ENCODE peak calls at places on chromosomes 13 and 19, in four cellular contexts. S is tibial nerve, D is Caco-2, N is astrocyte. G is an unnamed sample.

GRCh38 chr13:51230473-51231105 is 8.4 kb downstream of the FAM124A start:
- DNase-seq in S (peak), D (no peak), N (peak), G (peak)

GRCh38 chr19:54420383-54421168 is 5.3 kb downstream of the TTYH1 start:
- DNase-seq in S (peak), D (peak), N (no peak), G (no peak)

GRCh38 chr19:14147797-14148605 is 11.6 kb upstream of the ASF1B start:
- DNase-seq in S (peak), D (peak), N (peak), G (peak)

GRCh38 chr19:41330476-41330875 is 20.5 kb downstream of the CCDC97 start:
- DNase-seq in S (no peak), D (no peak), N (no peak), G (no peak)

GRCh38 chr19:10637894-10638293 is 12.5 kb downstream of the SLC44A2 start:
- DNase-seq in S (no peak), D (no peak), N (no peak), G (no peak)

GRCh38 chr19:51246153-51246552 is 4.7 kb upstream of the SIGLECL1 start:
- DNase-seq in S (no peak), D (no peak), N (no peak), G (peak)

GRCh38 chr13:91714726-91715334 is 316.4 kb downstream of the GPC5 start:
- DNase-seq in S (no peak), D (no peak), N (no peak), G (no peak)

GRCh38 chr19:14363203-14364097 is 17.8 kb upstream of the ADGRE5 start:
- DNase-seq in S (no peak), D (peak), N (peak), G (peak)

GRCh38 chr13:26656919-26657318 is 99.4 kb downstream of the WASF3 start:
- DNase-seq in S (no peak), D (peak), N (peak), G (peak)

GRCh38 chr13:57624565-57625435 is 6.7 kb upstream of the PCDH17 start:
- DNase-seq in S (no peak), D (peak), N (peak), G (peak)

GRCh38 chr19:927044-927706 is 1.3 kb downstream of the ARID3A start:
- DNase-seq in S (peak), D (peak), N (no peak), G (peak)

GRCh38 chr19:38543807-38544568 is 73.8 kb downstream of the MAP4K1 start:
- DNase-seq in S (no peak), D (peak), N (peak), G (peak)

GRCh38 chr13:59677966-59678814 is 485.5 kb downstream of the DIAPH3 start:
- DNase-seq in S (no peak), D (peak), N (peak), G (peak)

GRCh38 chr13:52348081-52348480 is 57.9 kb downstream of the THSD1 start:
- DNase-seq in S (no peak), D (no peak), N (peak), G (peak)

GRCh38 chr13:77345150-77345780 is 18.4 kb upstream of the MYCBP2 start:
- DNase-seq in S (no peak), D (no peak), N (no peak), G (no peak)

GRCh38 chr13:79988573-79988972 is 352.4 kb downstream of the SPRY2 start:
- DNase-seq in S (no peak), D (peak), N (peak), G (peak)

GRCh38 chr19:15979293-15979692 is 30.5 kb downstream of the OR10H4 start:
- DNase-seq in S (no peak), D (no peak), N (no peak), G (no peak)

GRCh38 chr13:29543230-29544215 is 52.0 kb downstream of the SLC7A1 start:
- DNase-seq in S (no peak), D (peak), N (peak), G (peak)

GRCh38 chr19:30001794-30002193 is 59.8 kb downstream of the URI1 start:
- DNase-seq in S (no peak), D (peak), N (no peak), G (peak)

GRCh38 chr13:38685974-38686571 is 804 bp upstream of the FREM2 start:
- DNase-seq in S (no peak), D (peak), N (peak), G (peak)

GRCh38 chr13:99407906-99408702 is 93.2 kb upstream of the TM9SF2 start:
- DNase-seq in S (no peak), D (no peak), N (no peak), G (no peak)

GRCh38 chr13:26679411-26679810 is 81.2 kb downstream of the GPR12 start:
- DNase-seq in S (no peak), D (no peak), N (peak), G (peak)

GRCh38 chr13:113427562-113428468 is 25.5 kb downstream of the ADPRHL1 start:
- DNase-seq in S (no peak), D (no peak), N (no peak), G (peak)

DNA sequence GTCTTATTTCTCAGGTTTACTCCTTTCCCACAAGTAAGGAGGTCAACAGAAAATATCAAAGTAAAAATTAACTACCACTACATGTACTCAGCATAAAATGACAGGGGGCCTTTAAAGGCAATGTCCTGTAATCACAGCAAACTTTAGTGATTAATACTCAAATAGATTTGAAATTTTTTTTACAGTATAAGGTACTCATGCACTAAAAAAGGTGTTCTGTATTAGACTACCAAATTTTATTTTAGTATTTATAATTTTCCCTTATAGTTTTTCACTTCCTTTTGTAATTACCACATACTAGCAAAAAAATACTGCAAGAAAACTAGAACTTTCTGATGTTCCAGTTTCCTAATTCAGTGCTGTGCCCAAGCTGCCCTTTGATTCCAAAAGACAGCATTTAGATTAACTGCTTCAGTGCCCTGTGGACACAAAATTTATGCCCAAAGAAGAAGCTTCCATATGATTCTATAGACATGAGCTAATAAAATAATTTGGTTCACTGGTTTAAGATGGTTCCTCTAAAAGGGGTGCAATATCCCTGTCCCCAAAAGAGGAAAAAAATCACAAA is 70.6 kb downstream of the KLF12 start:
- DNase-seq in S (no peak), D (no peak), N (no peak), G (no peak)
- H3K4me3 ChIP-seq in S (no peak), D (no peak), N (peak), G (no peak)

GRCh38 chr13:41388143-41388881 is 69.0 kb upstream of the RGCC start:
- DNase-seq in S (no peak), D (no peak), N (no peak), G (no peak)

GRCh38 chr13:41386206-41386605 is 71.1 kb upstream of the RGCC start:
- DNase-seq in S (no peak), D (no peak), N (no peak), G (no peak)

GRCh38 chr13:41383400-41383799 is 72.3 kb downstream of the NAA16 start:
- DNase-seq in S (no peak), D (no peak), N (no peak), G (peak)

GRCh38 chr13:41389580-41389979 is 67.8 kb upstream of the RGCC start:
- DNase-seq in S (no peak), D (no peak), N (no peak), G (no peak)

GRCh38 chr13:41384749-41385503 is 72.4 kb upstream of the RGCC start:
- DNase-seq in S (no peak), D (no peak), N (no peak), G (peak)
- TF ChIP-seq CTCF in S (peak), D (peak), N (peak), G (peak)

DNA sequence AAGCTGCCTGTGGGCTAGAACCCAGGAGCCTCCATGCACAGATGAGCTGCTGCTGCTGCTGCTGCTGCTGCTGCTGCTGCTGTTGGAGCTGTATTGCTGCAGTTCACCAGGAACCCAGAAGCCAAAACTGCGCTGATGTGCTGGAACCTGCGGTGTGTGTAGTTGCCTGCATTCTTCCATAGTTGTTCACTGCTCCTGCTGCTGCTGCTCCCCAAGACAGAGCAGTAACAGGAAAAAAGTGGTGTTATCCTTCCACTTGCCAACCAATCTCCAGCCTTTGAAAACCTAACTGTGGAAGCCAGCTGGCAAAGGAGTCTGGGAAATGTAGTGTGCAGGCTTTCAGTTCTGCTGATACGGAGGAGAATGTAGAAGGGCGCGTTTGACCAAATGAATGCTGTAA is 37.9 kb downstream of the ARHGAP35 start:
- DNase-seq in S (no peak), D (no peak), N (peak), G (peak)
- H3K4me3 ChIP-seq in S (no peak), D (no peak), N (no peak), G (no peak)

GRCh38 chr13:49789961-49790360 is 2.5 kb downstream of the KPNA3 start:
- DNase-seq in S (no peak), D (no peak), N (no peak), G (no peak)

GRCh38 chr13:49791214-49791752 is 1.2 kb downstream of the KPNA3 start:
- DNase-seq in S (no peak), D (peak), N (peak), G (peak)

GRCh38 chr13:49791753-49792549 is 531 bp downstream of the KPNA3 start:
- DNase-seq in S (no peak), D (peak), N (peak), G (peak)

GRCh38 chr13:49792550-49793324 is at the start of gene KPNA3:
- DNase-seq in S (peak), D (peak), N (peak), G (peak)
- TF ChIP-seq CTCF in S (peak), D (peak), N (no peak), G (no peak)

GRCh38 chr19:12200020-12200419 is 37.1 kb downstream of the ZNF136 start:
- DNase-seq in S (no peak), D (no peak), N (no peak), G (peak)

GRCh38 chr19:12205296-12205695 is 42.4 kb downstream of the ZNF136 start:
- DNase-seq in S (no peak), D (no peak), N (no peak), G (no peak)

GRCh38 chr19:12208221-12208620 is 45.3 kb downstream of the ZNF136 start:
- DNase-seq in S (no peak), D (no peak), N (no peak), G (no peak)

GRCh38 chr19:12198136-12198535 is 35.2 kb downstream of the ZNF136 start:
- DNase-seq in S (no peak), D (no peak), N (no peak), G (no peak)

DNA sequence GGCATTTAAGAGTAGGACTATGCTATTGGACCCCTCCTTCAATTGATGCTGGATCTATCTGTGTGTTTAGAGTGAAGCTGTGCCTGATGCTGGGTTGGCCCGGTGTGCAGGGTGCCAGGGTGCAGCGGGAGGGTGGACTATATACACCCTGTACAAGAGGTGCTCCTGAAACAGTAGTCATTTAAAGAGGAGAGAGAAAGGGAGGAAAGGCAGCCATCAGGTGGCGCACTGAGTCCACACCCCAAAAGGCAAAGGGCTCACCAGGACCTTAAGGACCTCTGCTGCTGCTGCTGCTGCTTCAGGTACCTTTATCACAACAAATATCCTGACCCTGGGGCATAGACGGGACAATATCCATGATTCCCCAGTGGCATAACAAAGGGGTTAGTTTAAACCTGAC is 39.4 kb downstream of the ZNF136 start:
- DNase-seq in S (no peak), D (peak), N (no peak), G (peak)
- H3K4me3 ChIP-seq in S (no peak), D (no peak), N (no peak), G (no peak)

GRCh38 chr19:4662812-4663211 is 7.3 kb downstream of the MYDGF start:
- DNase-seq in S (no peak), D (no peak), N (no peak), G (no peak)

GRCh38 chr19:4660993-4661392 is 9.1 kb downstream of the MYDGF start:
- DNase-seq in S (no peak), D (no peak), N (no peak), G (no peak)

GRCh38 chr19:4657835-4658234 is 12.3 kb downstream of the MYDGF start:
- DNase-seq in S (no peak), D (no peak), N (no peak), G (no peak)

GRCh38 chr19:4662020-4662695 is 8.0 kb downstream of the MYDGF start:
- DNase-seq in S (no peak), D (no peak), N (no peak), G (no peak)

DNA sequence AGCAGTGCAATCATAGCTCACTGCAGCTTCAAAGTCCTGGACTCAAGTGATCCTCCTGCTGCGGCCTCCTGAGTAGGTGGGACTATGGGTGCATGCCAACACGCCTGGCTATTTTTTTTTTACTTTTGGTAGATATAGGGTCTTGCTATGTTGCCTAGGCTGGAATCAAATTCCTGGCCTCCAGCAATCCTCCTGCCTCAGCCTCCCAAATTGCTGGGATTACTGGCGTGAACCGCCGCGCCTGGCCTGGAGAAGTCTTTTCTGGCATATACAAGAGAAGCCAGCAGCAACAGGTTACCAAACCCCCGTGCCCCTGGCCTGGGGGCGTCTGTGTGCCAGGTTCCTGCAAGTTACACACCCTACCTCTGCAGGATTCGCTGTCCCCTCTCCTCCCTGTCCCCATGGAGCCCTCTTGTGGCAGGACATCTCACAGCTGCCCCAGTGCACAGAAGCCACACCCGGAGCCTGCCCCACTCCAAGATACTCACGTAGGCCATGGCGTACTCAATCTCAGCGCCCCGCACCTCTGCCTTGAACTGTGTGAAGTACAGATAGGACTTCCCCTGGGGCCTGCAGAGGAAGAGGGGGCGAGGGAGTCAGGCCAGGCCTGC is 9.9 kb downstream of the MYDGF start:
- DNase-seq in S (no peak), D (peak), N (no peak), G (no peak)
- TF ChIP-seq CTCF in S (no peak), D (no peak), N (no peak), G (peak)

DNA sequence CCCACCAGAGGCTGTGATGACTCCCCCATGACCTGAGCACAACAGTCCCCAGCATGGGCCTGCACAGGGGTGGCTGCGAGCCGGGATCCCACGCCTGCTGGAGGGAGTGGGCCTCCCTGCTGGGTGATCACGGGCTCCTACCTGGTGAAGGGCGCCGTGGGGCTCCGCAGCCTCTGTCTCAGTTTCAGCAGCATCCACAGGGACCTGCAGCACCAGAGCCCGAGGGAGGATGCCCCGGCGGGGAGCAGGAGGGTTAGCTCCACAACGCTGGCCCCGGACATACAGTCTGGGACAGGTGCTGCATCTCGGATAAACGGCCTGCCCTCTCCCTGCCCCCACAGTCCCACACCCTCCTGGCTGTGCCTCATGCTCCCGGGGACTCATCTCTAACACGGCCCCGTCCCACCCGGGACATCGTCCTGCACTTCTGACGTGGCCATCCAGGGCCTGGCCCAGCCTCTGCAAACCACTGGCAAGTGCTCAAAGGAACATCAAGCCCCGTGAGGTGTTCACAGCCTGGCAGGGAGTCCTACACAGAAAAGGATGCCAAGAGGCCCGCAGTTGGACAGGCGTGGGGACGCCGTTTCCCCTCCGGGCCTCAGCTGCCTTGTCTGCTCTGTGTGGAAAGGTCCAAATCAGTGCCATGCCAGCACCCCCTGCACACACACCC is 10.5 kb downstream of the PEX11G start:
- DNase-seq in S (no peak), D (no peak), N (no peak), G (no peak)
- H3K4me3 ChIP-seq in S (no peak), D (no peak), N (no peak), G (no peak)

DNA sequence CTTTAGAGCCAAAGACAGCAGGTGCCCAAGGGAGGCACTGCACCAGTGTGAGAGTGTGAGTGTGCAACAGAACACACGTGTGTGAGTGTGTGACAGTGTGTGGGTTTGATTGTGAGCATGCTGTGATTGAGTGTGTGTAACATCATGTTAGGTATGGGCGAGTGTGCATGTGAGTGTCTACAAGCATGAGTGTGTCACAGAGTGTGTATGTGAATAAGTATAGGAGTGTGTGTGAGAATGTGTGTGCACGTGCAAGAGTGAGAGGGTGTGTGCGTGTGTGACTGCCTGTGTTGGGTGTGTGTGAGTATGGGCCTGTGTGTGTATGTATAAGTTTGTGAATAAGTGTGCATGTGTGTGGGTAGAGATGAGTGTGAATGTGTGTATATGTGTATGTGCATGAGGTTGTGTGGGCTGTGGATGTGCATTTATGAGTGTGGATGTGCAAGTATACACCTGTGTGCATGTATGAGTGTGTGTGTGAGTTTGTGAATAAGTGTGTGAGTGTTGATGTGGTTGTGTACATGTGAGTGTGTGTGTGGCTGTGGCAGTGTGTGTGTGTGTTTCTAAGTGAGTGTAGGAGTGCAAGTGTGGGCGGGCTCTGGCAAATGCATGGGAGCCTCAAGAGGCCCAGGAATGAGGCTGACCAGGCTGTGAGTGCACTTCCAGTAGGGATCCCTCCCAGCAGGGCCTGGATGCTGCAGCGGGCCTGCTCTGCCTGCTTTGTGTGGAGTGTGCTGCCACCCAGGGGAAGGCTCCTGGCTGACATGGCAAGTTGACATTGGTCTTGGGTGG is 198.4 kb downstream of the COL4A1 start:
- DNase-seq in S (peak), D (peak), N (peak), G (peak)
- TF ChIP-seq CTCF in S (peak), D (peak), N (peak), G (peak)

GRCh38 chr19:47663435-47663910 is 49.7 kb upstream of the EHD2 start:
- DNase-seq in S (no peak), D (peak), N (peak), G (peak)
- H3K4me3 ChIP-seq in S (no peak), D (no peak), N (peak), G (no peak)

GRCh38 chr19:11766597-11767591 is at the start of gene ZNF441:
- DNase-seq in S (peak), D (peak), N (peak), G (peak)
- TF ChIP-seq CTCF in S (no peak), D (no peak), N (no peak), G (no peak)

G was measured in choroid plexus epithelial cell.